ENCODE peak calls at places on chromosomes 4 and X, in six cellular contexts. E is MM.1S, H is cardiac muscle cell, O is suprapubic skin, X is BJ, Z is neural progenitor cell. C is an unnamed sample.

GRCh38 chrX:115018944-115019343 is 1.5 kb upstream of the IL13RA2 start:
- DNase-seq in E (no peak), H (no peak), O (no peak), X (no peak), Z (no peak), C (no peak)

GRCh38 chr4:3838437-3839380 is 72.5 kb downstream of the ADRA2C start:
- DNase-seq in E (no peak), H (no peak), O (no peak), X (no peak), Z (no peak), C (no peak)

GRCh38 chrX:13029341-13029740 is 15.1 kb downstream of the FAM9C start:
- DNase-seq in E (no peak), H (peak), O (no peak), X (no peak), Z (no peak), C (no peak)

GRCh38 chrX:9997524-9997923 is 30.4 kb downstream of the CLDN34 start:
- DNase-seq in E (peak), H (no peak), O (no peak), X (no peak), Z (no peak), C (no peak)

GRCh38 chr4:4968161-4968757 is 51.0 kb downstream of the CYTL1 start:
- DNase-seq in E (no peak), H (no peak), O (no peak), X (no peak), Z (no peak), C (no peak)

GRCh38 chr4:186693159-186693815 is 30.4 kb downstream of the FAT1 start:
- DNase-seq in E (no peak), H (peak), O (peak), X (peak), Z (no peak), C (no peak)

GRCh38 chr4:130849985-130850632 is 1754.2 kb downstream of the C4orf33 start:
- DNase-seq in E (no peak), H (peak), O (no peak), X (no peak), Z (no peak), C (no peak)

GRCh38 chrX:24117288-24117687 is 32.2 kb upstream of the ZFX start:
- DNase-seq in E (no peak), H (peak), O (no peak), X (peak), Z (no peak), C (no peak)

GRCh38 chrX:153554519-153555167 is 37.2 kb downstream of the ATP2B3 start:
- DNase-seq in E (peak), H (peak), O (no peak), X (no peak), Z (peak), C (peak)

GRCh38 chr4:6641164-6641970 is 882 bp downstream of the MRFAP1 start:
- DNase-seq in E (peak), H (peak), O (peak), X (no peak), Z (peak), C (peak)

GRCh38 chrX:2283111-2283847 is 217.5 kb downstream of the DHRSX start:
- DNase-seq in E (no peak), H (peak), O (no peak), X (no peak), Z (no peak), C (no peak)

GRCh38 chr4:112517067-112517588 is 1.1 kb upstream of the NEUROG2 start:
- DNase-seq in E (no peak), H (no peak), O (no peak), X (no peak), Z (peak), C (no peak)

GRCh38 chr4:70688795-70689231 is 481 bp downstream of the UTP3 start:
- DNase-seq in E (no peak), H (no peak), O (peak), X (no peak), Z (peak), C (no peak)

GRCh38 chr4:37601527-37601926 is 84.6 kb downstream of the RELL1 start:
- DNase-seq in E (no peak), H (peak), O (no peak), X (no peak), Z (no peak), C (no peak)

GRCh38 chr4:31461425-31461824 is 741.3 kb downstream of the PCDH7 start:
- DNase-seq in E (no peak), H (no peak), O (no peak), X (no peak), Z (no peak), C (no peak)

GRCh38 chr4:16721618-16722291 is 176.7 kb downstream of the LDB2 start:
- DNase-seq in E (peak), H (peak), O (no peak), X (no peak), Z (no peak), C (no peak)

GRCh38 chrX:119895843-119896326 is at the start of gene AKAP14:
- DNase-seq in E (no peak), H (peak), O (no peak), X (no peak), Z (no peak), C (no peak)

GRCh38 chrX:40651620-40652223 is 4.4 kb upstream of the CXorf38 start:
- DNase-seq in E (peak), H (peak), O (peak), X (no peak), Z (peak), C (peak)

GRCh38 chr4:36285784-36286480 is 4.5 kb downstream of the DTHD1 start:
- DNase-seq in E (peak), H (no peak), O (no peak), X (no peak), Z (no peak), C (no peak)

GRCh38 chrX:42290608-42291007 is 367.3 kb upstream of the CASK start:
- DNase-seq in E (no peak), H (peak), O (no peak), X (no peak), Z (peak), C (no peak)

GRCh38 chr4:105715692-105716278 is 7.2 kb downstream of the GSTCD start:
- DNase-seq in E (peak), H (peak), O (no peak), X (no peak), Z (peak), C (no peak)

GRCh38 chrX:144637731-144638130 is 609.6 kb upstream of the SPANXN1 start:
- DNase-seq in E (no peak), H (no peak), O (no peak), X (no peak), Z (no peak), C (no peak)

GRCh38 chr4:119632216-119632615 is 3.6 kb upstream of the PDE5A start:
- DNase-seq in E (no peak), H (no peak), O (no peak), X (no peak), Z (no peak), C (no peak)

GRCh38 chrX:1524874-1525582 is 12.0 kb downstream of the P2RY8 start:
- DNase-seq in E (no peak), H (no peak), O (peak), X (no peak), Z (no peak), C (no peak)

GRCh38 chrX:141814213-141814857 is 23.8 kb upstream of the MAGEC3 start:
- DNase-seq in E (no peak), H (no peak), O (no peak), X (no peak), Z (no peak), C (no peak)

GRCh38 chr4:89511776-89512175 is 204.2 kb upstream of the GPRIN3 start:
- DNase-seq in E (no peak), H (no peak), O (no peak), X (no peak), Z (no peak), C (no peak)

GRCh38 chrX:1661048-1661921 is 46.4 kb downstream of the ASMT start:
- DNase-seq in E (peak), H (no peak), O (no peak), X (no peak), Z (peak), C (peak)

GRCh38 chr4:170242471-170242870 is 152.7 kb upstream of the AADAT start:
- DNase-seq in E (no peak), H (no peak), O (no peak), X (no peak), Z (no peak), C (no peak)

GRCh38 chrX:112846114-112846513 is 5.5 kb upstream of the AMOT start:
- DNase-seq in E (no peak), H (peak), O (no peak), X (no peak), Z (no peak), C (no peak)

GRCh38 chr4:77817304-77818076 is 1.7 kb downstream of the CNOT6L start:
- DNase-seq in E (peak), H (no peak), O (no peak), X (no peak), Z (no peak), C (no peak)

DNA sequence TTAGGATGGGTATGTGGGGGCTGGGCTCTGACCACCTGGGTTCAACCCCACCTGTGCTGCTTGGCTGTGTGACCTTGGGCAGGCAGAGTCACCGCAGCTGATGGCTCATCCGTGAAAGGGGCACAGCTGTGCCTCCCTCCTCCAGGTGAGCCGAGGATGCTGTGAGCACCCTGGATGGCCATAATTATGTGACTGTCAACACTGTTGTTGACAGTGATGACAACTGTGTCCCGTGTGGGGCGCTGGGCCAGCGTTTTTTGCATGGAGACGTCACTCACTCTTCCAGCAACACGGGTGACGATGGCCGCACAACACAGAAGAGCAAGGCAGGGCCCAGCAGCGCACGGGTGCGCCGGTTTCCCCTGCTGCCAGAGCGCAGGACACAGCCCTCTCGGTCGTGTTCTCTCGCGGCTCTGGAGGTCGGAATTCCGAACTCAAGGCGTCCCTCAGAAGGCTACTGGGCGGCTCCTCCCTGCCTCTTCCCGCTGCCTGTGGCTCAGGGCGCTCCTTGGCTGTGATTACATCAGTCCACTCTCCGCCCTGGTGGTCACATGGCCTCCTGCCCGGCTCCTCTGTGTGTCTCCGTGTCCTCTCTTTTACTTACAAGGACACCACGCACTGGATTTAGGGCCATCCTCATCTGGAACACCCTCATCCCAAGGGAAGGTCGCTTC is 1.3 kb downstream of the SH3TC1 start:
- DNase-seq in E (no peak), H (peak), O (no peak), X (no peak), Z (peak), C (no peak)
- TF ChIP-seq CTCF in E (no peak), H (no peak), O (no peak), X (no peak), Z (no peak), C (no peak)

GRCh38 chr4:115113382-115114106 is at the start of gene NDST4:
- DNase-seq in E (no peak), H (peak), O (no peak), X (no peak), Z (peak), C (peak)
- H3K4me3 ChIP-seq in E (no peak), H (no peak), O (peak), X (no peak), Z (peak), C (peak)

DNA sequence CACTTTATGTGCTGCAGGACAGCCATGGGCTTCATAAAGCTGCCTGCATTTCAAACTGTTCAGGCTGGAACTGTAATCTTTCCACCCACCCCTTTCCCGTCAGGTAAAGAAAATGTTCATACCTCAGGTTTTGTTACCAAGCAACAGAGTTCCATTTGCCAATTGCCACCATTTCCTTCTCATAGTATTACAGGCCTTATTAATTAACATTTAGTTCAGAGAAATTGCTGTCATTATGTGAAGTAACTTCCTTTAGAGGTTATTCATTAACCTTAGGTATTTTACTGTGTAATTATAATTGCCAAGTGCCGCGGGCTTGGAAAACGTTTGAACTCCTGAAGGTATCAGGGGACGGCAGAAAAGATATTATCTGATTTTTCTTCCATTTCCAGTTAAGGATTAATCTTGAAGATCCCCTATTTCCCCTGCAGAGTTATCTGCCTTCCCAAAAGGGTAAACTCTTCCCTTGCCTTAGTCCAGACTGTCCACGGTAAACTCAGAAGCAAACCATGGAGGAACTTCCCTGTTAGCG is 149.6 kb downstream of the SPRY1 start:
- DNase-seq in E (no peak), H (no peak), O (no peak), X (no peak), Z (no peak), C (no peak)
- TF ChIP-seq CTCF in E (no peak), H (no peak), O (no peak), X (no peak), Z (no peak), C (no peak)

DNA sequence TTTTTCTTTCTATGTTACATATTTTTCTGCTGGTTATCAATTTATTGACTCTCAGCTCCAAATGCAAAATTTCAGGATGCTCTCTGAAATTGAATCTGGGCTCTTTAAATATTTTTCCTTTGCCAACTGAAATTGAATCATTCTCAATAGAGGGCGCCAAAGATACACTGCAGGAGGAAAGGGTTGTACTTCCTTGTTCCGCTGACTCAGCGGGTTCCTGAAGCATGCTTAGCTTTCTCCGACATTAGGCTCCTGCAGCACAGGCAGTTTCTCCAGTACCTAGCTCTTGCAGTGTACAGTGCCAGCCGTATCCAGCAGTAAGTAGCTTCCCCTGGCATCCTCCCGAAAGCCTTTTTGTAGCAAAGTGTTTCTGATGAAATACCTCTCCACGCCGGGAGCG is 28.8 kb upstream of the CFAP47 start:
- DNase-seq in E (peak), H (peak), O (no peak), X (no peak), Z (peak), C (peak)
- H3K4me3 ChIP-seq in E (no peak), H (no peak), O (no peak), X (no peak), Z (no peak), C (no peak)

GRCh38 chrX:71163010-71163409 is 18.4 kb downstream of the NLGN3 start:
- DNase-seq in E (no peak), H (no peak), O (no peak), X (no peak), Z (peak), C (no peak)
- TF ChIP-seq CTCF in E (no peak), H (no peak), O (no peak), X (no peak), Z (no peak), C (no peak)

GRCh38 chr4:56657818-56658217 is 23.3 kb downstream of the HOPX start:
- DNase-seq in E (no peak), H (no peak), O (no peak), X (no peak), Z (no peak), C (no peak)
- H3K4me3 ChIP-seq in E (no peak), H (no peak), O (no peak), X (no peak), Z (no peak), C (no peak)

GRCh38 chrX:102712216-102712966 is at the start of gene GPRASP2:
- DNase-seq in E (no peak), H (peak), O (peak), X (no peak), Z (peak), C (peak)

GRCh38 chrX:102714994-102715393 is 2.7 kb downstream of the GPRASP2 start:
- DNase-seq in E (no peak), H (no peak), O (no peak), X (no peak), Z (no peak), C (no peak)

GRCh38 chrX:102711872-102712215 is 404 bp upstream of the GPRASP2 start:
- DNase-seq in E (no peak), H (no peak), O (no peak), X (no peak), Z (no peak), C (no peak)

GRCh38 chrX:102715967-102716366 is 3.7 kb downstream of the GPRASP2 start:
- DNase-seq in E (no peak), H (no peak), O (no peak), X (no peak), Z (no peak), C (no peak)

DNA sequence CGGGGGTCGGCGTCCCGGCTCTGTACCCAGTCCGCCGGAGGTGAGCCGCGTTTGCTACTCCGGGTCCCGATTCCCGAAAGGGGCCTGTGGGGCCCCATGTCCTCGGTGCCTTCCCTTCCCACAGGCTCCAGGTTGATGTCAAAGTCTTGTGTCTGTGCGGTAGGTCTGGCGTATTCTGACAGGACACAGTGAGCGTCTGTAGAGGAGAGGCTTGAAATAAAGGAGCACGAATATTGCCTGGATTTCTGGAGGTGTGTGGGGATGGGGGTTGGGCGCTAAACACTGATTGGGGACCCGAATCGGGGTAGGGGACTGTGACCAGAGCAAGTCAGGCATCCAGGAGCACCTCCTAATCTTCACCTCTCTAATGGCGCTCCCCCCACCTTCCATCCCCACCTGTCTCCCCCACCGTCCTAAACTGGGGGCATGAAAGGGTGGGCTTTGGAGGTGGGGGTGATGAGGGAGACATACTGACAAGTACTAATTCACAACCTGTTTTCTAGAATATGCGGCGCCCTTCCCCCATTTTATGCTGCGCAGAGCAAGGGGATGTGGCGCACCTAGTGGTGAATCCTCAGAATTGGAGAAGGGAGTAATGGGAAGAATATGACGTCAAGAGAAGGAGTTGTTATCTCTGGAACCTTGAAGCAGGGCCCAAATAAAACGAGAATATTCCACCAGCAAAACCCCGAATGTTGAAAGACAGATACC is 874 bp downstream of the GPRASP2 start:
- DNase-seq in E (no peak), H (peak), O (peak), X (no peak), Z (peak), C (peak)
- TF ChIP-seq CTCF in E (no peak), H (peak), O (peak), X (peak), Z (peak), C (peak)

GRCh38 chr4:138910201-138910913 is 105.2 kb upstream of the NOCT start:
- DNase-seq in E (no peak), H (peak), O (no peak), X (no peak), Z (no peak), C (no peak)
- H3K4me3 ChIP-seq in E (no peak), H (no peak), O (no peak), X (no peak), Z (no peak), C (no peak)

GRCh38 chr4:69057620-69058409 is 38.5 kb upstream of the UGT2B7 start:
- DNase-seq in E (peak), H (peak), O (no peak), X (no peak), Z (peak), C (no peak)

GRCh38 chr4:69064391-69064790 is 31.9 kb upstream of the UGT2B7 start:
- DNase-seq in E (no peak), H (no peak), O (no peak), X (no peak), Z (no peak), C (no peak)

GRCh38 chr4:69056921-69057562 is 39.2 kb upstream of the UGT2B7 start:
- DNase-seq in E (no peak), H (peak), O (no peak), X (no peak), Z (no peak), C (no peak)

GRCh38 chr4:69058410-69059059 is 37.7 kb upstream of the UGT2B7 start:
- DNase-seq in E (no peak), H (no peak), O (no peak), X (no peak), Z (peak), C (no peak)

GRCh38 chr4:69060651-69061308 is 35.5 kb upstream of the UGT2B7 start:
- DNase-seq in E (no peak), H (no peak), O (no peak), X (no peak), Z (peak), C (no peak)
- TF ChIP-seq CTCF in E (no peak), H (no peak), O (no peak), X (no peak), Z (peak), C (no peak)

C was measured in WERI-Rb-1.